ENCODE peak calls at places on chromosomes 3 and 15, in six cellular contexts. W is GM20000, Y is pancreas, T is neural progenitor cell, B is fibroblast of villous mesenchyme, U is A549. N is an unnamed sample.

GRCh38 chr3:58084166-58084565 is 75.9 kb downstream of the FLNB start:
- DNase-seq in W (no peak), Y (no peak), T (no peak), B (no peak), U (no peak), N (no peak)

GRCh38 chr15:80272987-80273386 is 21.0 kb upstream of the CTXND1 start:
- DNase-seq in W (no peak), Y (no peak), T (no peak), B (no peak), U (no peak), N (no peak)

GRCh38 chr3:125313060-125313635 is 62.0 kb downstream of the ZNF148 start:
- DNase-seq in W (no peak), Y (no peak), T (no peak), B (peak; percentile 26), U (no peak), N (no peak)

GRCh38 chr15:84582583-84583157 is 18.1 kb upstream of the ZSCAN2 start:
- DNase-seq in W (no peak), Y (no peak), T (no peak), B (no peak), U (no peak), N (no peak)

GRCh38 chr15:98123834-98124233 is 163.3 kb downstream of the ARRDC4 start:
- DNase-seq in W (no peak), Y (no peak), T (no peak), B (no peak), U (no peak), N (no peak)

GRCh38 chr3:9080165-9080564 is 116.9 kb upstream of the RAD18 start:
- DNase-seq in W (no peak), Y (no peak), T (no peak), B (no peak), U (no peak), N (no peak)

GRCh38 chr3:169196789-169197188 is 466.7 kb downstream of the MECOM start:
- DNase-seq in W (no peak), Y (no peak), T (no peak), B (no peak), U (no peak), N (no peak)

GRCh38 chr3:53193466-53194217 is 32.6 kb downstream of the PRKCD start:
- DNase-seq in W (no peak), Y (no peak), T (peak; percentile 41), B (no peak), U (no peak), N (no peak)

GRCh38 chr3:58635371-58636285 is 30.9 kb downstream of the FAM3D start:
- DNase-seq in W (peak; percentile 31), Y (no peak), T (no peak), B (no peak), U (no peak), N (no peak)

GRCh38 chr15:39479916-39480315 is 101.0 kb upstream of the THBS1 start:
- DNase-seq in W (no peak), Y (no peak), T (no peak), B (no peak), U (no peak), N (no peak)

GRCh38 chr15:48242015-48242414 is 35.9 kb downstream of the SLC12A1 start:
- DNase-seq in W (no peak), Y (no peak), T (no peak), B (no peak), U (no peak), N (no peak)

GRCh38 chr15:24856397-24857093 is 98.2 kb upstream of the SNRPN start:
- DNase-seq in W (no peak), Y (no peak), T (peak; percentile 96), B (no peak), U (no peak), N (no peak)

GRCh38 chr15:62502451-62502850 is 337.4 kb upstream of the C2CD4B start:
- DNase-seq in W (no peak), Y (no peak), T (no peak), B (no peak), U (no peak), N (no peak)

GRCh38 chr15:44327578-44327977 is 39.1 kb downstream of the GOLM2 start:
- DNase-seq in W (no peak), Y (no peak), T (no peak), B (no peak), U (no peak), N (no peak)

GRCh38 chr15:84082739-84083138 is 152.8 kb upstream of the GOLGA6L4 start:
- DNase-seq in W (no peak), Y (no peak), T (no peak), B (no peak), U (no peak), N (no peak)

GRCh38 chr3:179432021-179432420 is 19.2 kb downstream of the GNB4 start:
- DNase-seq in W (peak; percentile 16), Y (no peak), T (no peak), B (no peak), U (no peak), N (peak; percentile 19)

GRCh38 chr3:49602049-49602554 is 47.8 kb downstream of the BSN start:
- DNase-seq in W (no peak), Y (no peak), T (no peak), B (no peak), U (no peak), N (no peak)

GRCh38 chr3:107412376-107412775 is 35.1 kb downstream of the CCDC54 start:
- DNase-seq in W (no peak), Y (no peak), T (no peak), B (peak; percentile 37), U (no peak), N (no peak)

GRCh38 chr3:105369501-105370371 is 3.0 kb downstream of the ALCAM start:
- DNase-seq in W (peak; percentile 30), Y (peak; percentile 65), T (peak; percentile 77), B (peak; percentile 82), U (peak; percentile 15), N (no peak)

GRCh38 chr3:107431048-107431297 is 53.7 kb downstream of the CCDC54 start:
- DNase-seq in W (peak; percentile 44), Y (no peak), T (no peak), B (peak; percentile 26), U (no peak), N (no peak)

GRCh38 chr3:54157860-54158259 is 35.5 kb downstream of the CACNA2D3 start:
- DNase-seq in W (no peak), Y (no peak), T (no peak), B (no peak), U (no peak), N (no peak)

GRCh38 chr3:16849240-16849639 is 35.5 kb upstream of the PLCL2 start:
- DNase-seq in W (peak; percentile 54), Y (peak; percentile 35), T (peak; percentile 58), B (peak; percentile 17), U (no peak), N (peak; percentile 39)

GRCh38 chr15:45224596-45225217 is 27.3 kb upstream of the SLC28A2 start:
- DNase-seq in W (no peak), Y (no peak), T (no peak), B (no peak), U (no peak), N (no peak)

GRCh38 chr3:159170436-159171003 is 368.7 kb downstream of the MFSD1 start:
- DNase-seq in W (no peak), Y (no peak), T (no peak), B (peak; percentile 64), U (no peak), N (no peak)

DNA sequence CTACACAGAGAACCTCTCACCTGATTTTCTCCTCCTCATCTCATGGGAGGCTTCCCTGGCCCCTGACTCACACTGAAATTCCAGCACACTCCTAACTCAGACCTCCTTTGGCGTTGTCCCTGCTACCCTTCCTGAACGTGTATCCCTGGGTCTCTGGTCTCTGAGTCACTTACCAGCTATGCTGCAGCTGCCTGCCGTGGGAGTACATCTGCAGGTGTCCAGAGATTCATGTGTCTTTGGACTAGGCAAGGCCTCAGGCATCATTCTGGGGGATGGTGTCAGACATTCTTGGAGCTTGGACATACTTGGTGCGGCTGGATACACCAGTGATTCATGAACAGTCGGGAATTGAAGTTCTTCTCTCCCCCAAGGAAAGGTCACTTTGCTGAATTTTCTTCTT is 148.8 kb upstream of the TRIM42 start:
- DNase-seq in W (no peak), Y (no peak), T (no peak), B (peak; percentile 47), U (peak; percentile 3), N (no peak)
- TF ChIP-seq CTCF in W (no peak), Y (no peak), T (no peak), B (no peak), U (no peak), N (no peak)

GRCh38 chr3:145094355-145094941 is 1066.5 kb downstream of the PLOD2 start:
- DNase-seq in W (peak; percentile 35), Y (no peak), T (peak; percentile 48), B (peak; percentile 71), U (peak; percentile 2), N (no peak)
- TF ChIP-seq CTCF in W (no peak), Y (no peak), T (no peak), B (no peak), U (no peak), N (no peak)

DNA sequence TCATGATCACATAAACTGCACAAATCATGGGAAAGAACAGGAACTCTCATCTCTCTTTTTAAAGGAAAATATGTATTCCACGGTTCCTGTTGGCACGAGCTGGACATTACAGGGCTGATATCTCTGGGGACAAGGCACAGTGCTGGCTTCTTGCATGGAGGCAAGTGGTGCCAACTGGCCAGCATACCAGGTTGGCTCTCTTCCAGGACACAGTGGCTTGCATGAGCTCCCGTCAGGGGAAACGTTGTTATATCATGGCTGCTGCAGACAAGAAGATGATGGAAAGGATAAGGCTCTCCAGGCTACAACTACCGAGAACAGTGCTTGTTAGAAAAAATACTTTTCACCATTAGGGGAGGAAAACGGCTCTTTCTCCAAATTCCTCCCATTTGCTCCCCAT is 283.9 kb downstream of the RORA start:
- DNase-seq in W (no peak), Y (peak; percentile 82), T (no peak), B (no peak), U (no peak), N (no peak)
- TF ChIP-seq CTCF in W (no peak), Y (no peak), T (no peak), B (no peak), U (no peak), N (no peak)

GRCh38 chr3:152832046-152832445 is 2.9 kb upstream of the P2RY1 start:
- DNase-seq in W (no peak), Y (no peak), T (no peak), B (no peak), U (no peak), N (no peak)

GRCh38 chr3:152834354-152835310 is at the start of gene P2RY1:
- DNase-seq in W (peak; percentile 77), Y (peak; percentile 51), T (peak; percentile 91), B (peak; percentile 44), U (peak; percentile 51), N (peak; percentile 32)

GRCh38 chr3:152833089-152833488 is 1.8 kb upstream of the P2RY1 start:
- DNase-seq in W (no peak), Y (no peak), T (no peak), B (no peak), U (no peak), N (no peak)

GRCh38 chr3:152836269-152836668 is 1.3 kb downstream of the P2RY1 start:
- DNase-seq in W (no peak), Y (no peak), T (peak; percentile 7), B (no peak), U (no peak), N (no peak)

GRCh38 chr3:152835311-152836102 is 576 bp downstream of the P2RY1 start:
- DNase-seq in W (peak; percentile 68), Y (peak; percentile 23), T (peak; percentile 84), B (peak; percentile 55), U (peak; percentile 19), N (peak; percentile 16)
- TF ChIP-seq CTCF in W (no peak), Y (no peak), T (peak; percentile 51), B (no peak), U (peak; percentile 22), N (no peak)

GRCh38 chr3:100185847-100186246 is 71.5 kb upstream of the FILIP1L start:
- DNase-seq in W (no peak), Y (no peak), T (no peak), B (no peak), U (no peak), N (no peak)
- TF ChIP-seq CTCF in W (no peak), Y (no peak), T (no peak), B (no peak), U (no peak), N (no peak)